ENCODE peak calls at places on chromosomes 1 and 21, in seven cellular contexts. M is A172; J is CD4-positive, alpha-beta T cell; P is activated CD4-positive, alpha-beta T cell treated with anti-CD3 and anti-CD28 coated beads for 24 hours; K is kidney glomerular epithelial cell; G is NCI-H1105 treated with DMSO at 0.1 percent for 48 hours; I is Kasumi-1. T is an unnamed sample.

GRCh38 chr1:26984291-26984690 is 9.2 kb upstream of the TRNP1 start:
- DNase-seq in P (no peak), K (no peak), M (no peak), J (no peak), G (no peak), I (no peak), T (no peak)

GRCh38 chr1:28185071-28185470 is 8.6 kb upstream of the PTAFR start:
- DNase-seq in J (no peak), P (no peak), K (no peak), I (no peak), M (no peak), G (no peak), T (no peak)

GRCh38 chr1:210688482-210689233 is 360.0 kb downstream of the HHAT start:
- DNase-seq in M (no peak), G (no peak), K (no peak), J (no peak), P (no peak), I (no peak), T (no peak)

GRCh38 chr1:11671544-11672286 is 7.7 kb downstream of the FBXO6 start:
- DNase-seq in K (no peak), I (no peak), G (no peak), J (no peak), M (no peak), P (no peak), T (no peak)

GRCh38 chr1:56774067-56774609 is 45.1 kb downstream of the FYB2 start:
- DNase-seq in M (no peak), K (no peak), G (no peak), I (no peak), P (no peak), J (no peak), T (no peak)

GRCh38 chr21:38712076-38712475 is 93.7 kb upstream of the ETS2 start:
- DNase-seq in G (peak; percentile 67), M (peak; percentile 67), K (peak; percentile 17), J (no peak), I (peak; percentile 81), P (no peak), T (no peak)

GRCh38 chr1:24387636-24388035 is 25.9 kb downstream of the STPG1 start:
- DNase-seq in K (no peak), G (no peak), I (no peak), J (no peak), P (no peak), M (no peak), T (no peak)

GRCh38 chr1:41670558-41670957 is 186.1 kb upstream of the EDN2 start:
- DNase-seq in G (no peak), M (peak; percentile 74), I (no peak), P (no peak), J (no peak), K (peak; percentile 83), T (no peak)

GRCh38 chr1:7388141-7388487 is 383.0 kb upstream of the VAMP3 start:
- DNase-seq in G (no peak), M (no peak), P (no peak), J (no peak), K (no peak), I (no peak), T (peak; percentile 77)

GRCh38 chr1:29354511-29355098 is 118.3 kb downstream of the PTPRU start:
- DNase-seq in I (no peak), M (no peak), K (no peak), G (no peak), J (no peak), P (no peak), T (peak; percentile 84)

GRCh38 chr1:53905509-53905908 is 11.5 kb downstream of the DIO1 start:
- DNase-seq in K (no peak), P (no peak), G (no peak), M (no peak), J (no peak), I (no peak), T (no peak)

GRCh38 chr1:151980287-151981177 is 13.1 kb downstream of the S100A10 start:
- DNase-seq in M (peak; percentile 97), G (no peak), J (no peak), I (no peak), K (peak; percentile 57), P (no peak), T (no peak)

GRCh38 chr1:155170101-155170785 is 2.9 kb downstream of the KRTCAP2 start:
- DNase-seq in K (no peak), M (no peak), G (no peak), P (no peak), I (no peak), J (no peak), T (peak; percentile 62)

GRCh38 chr1:69534829-69535228 is 32.9 kb upstream of the LRRC7 start:
- DNase-seq in I (no peak), P (no peak), G (no peak), J (no peak), K (no peak), M (no peak), T (no peak)

GRCh38 chr21:34688145-34688544 is 19.4 kb downstream of the CLIC6 start:
- DNase-seq in I (no peak), J (no peak), P (no peak), M (no peak), G (peak; percentile 5), K (peak; percentile 30), T (no peak)

GRCh38 chr21:21387891-21388290 is 389.7 kb downstream of the NCAM2 start:
- DNase-seq in I (no peak), J (no peak), G (peak; percentile 50), P (no peak), M (no peak), K (no peak), T (no peak)

GRCh38 chr1:243482237-243483022 is 226.6 kb downstream of the SDCCAG8 start:
- DNase-seq in P (no peak), K (peak; percentile 11), M (peak; percentile 72), I (peak; percentile 23), J (no peak), G (no peak), T (no peak)

GRCh38 chr1:59408608-59409007 is 111.7 kb downstream of the FGGY start:
- DNase-seq in G (no peak), I (no peak), K (no peak), P (no peak), J (no peak), M (no peak), T (no peak)

GRCh38 chr21:40841524-40842196 is 5.3 kb downstream of the DSCAM start:
- DNase-seq in K (no peak), G (peak; percentile 95), M (no peak), J (no peak), P (no peak), I (no peak), T (no peak)

GRCh38 chr1:89633103-89633744 is at the start of gene LRRC8C:
- DNase-seq in M (peak; percentile 11), G (peak; percentile 72), P (no peak), J (peak; percentile 64), I (no peak), K (no peak), T (no peak)

GRCh38 chr1:30609336-30610280 is 113.8 kb downstream of the MATN1 start:
- DNase-seq in P (no peak), K (no peak), J (no peak), G (no peak), M (no peak), I (no peak), T (peak; percentile 74)

GRCh38 chr1:35576061-35576765 is 3.1 kb downstream of the TFAP2E start:
- DNase-seq in I (no peak), P (no peak), J (no peak), G (no peak), M (no peak), K (no peak), T (no peak)

GRCh38 chr1:9687120-9687875 is 35.8 kb downstream of the PIK3CD start:
- DNase-seq in I (peak; percentile 44), P (peak; percentile 41), M (peak; percentile 59), K (peak; percentile 79), J (peak; percentile 67), G (peak; percentile 59), T (no peak)

GRCh38 chr1:110243146-110243545 is 33.0 kb downstream of the KCNC4 start:
- DNase-seq in J (no peak), P (no peak), K (no peak), I (no peak), M (no peak), G (no peak), T (no peak)

GRCh38 chr1:84298336-84298687 is 3.2 kb upstream of the SAMD13 start:
- DNase-seq in I (peak; percentile 45), M (no peak), G (no peak), K (peak; percentile 18), P (peak; percentile 20), J (peak; percentile 51), T (no peak)

GRCh38 chr1:198492872-198493271 is 47.6 kb downstream of the ATP6V1G3 start:
- DNase-seq in K (peak; percentile 28), P (no peak), G (no peak), M (peak; percentile 92), I (no peak), J (no peak), T (no peak)

GRCh38 chr1:87757700-87758099 is 429.0 kb downstream of the LMO4 start:
- DNase-seq in P (no peak), I (no peak), M (no peak), G (no peak), J (no peak), K (no peak), T (no peak)

GRCh38 chr21:46392921-46393320 is 65.8 kb upstream of the DIP2A start:
- DNase-seq in M (no peak), K (no peak), P (no peak), G (no peak), I (no peak), J (no peak), T (no peak)

GRCh38 chr1:43576521-43576920 is 45.8 kb downstream of the PTPRF start:
- DNase-seq in I (no peak), K (no peak), J (no peak), P (no peak), G (no peak), M (no peak), T (no peak)